ENCODE peak calls at places on chromosomes 13 and 19, in four cellular contexts. V is ascending aorta, C is GM10248, D is OCI-LY7. G is an unnamed sample.

GRCh38 chr19:20503536-20503935 is 62.0 kb downstream of the ZNF737 start:
- DNase-seq in V (no peak), D (no peak), C (no peak), G (peak; percentile 53)

GRCh38 chr19:35268546-35269424 is at the start of gene USF2:
- DNase-seq in V (peak; percentile 76), D (peak; percentile 83), C (peak; percentile 83), G (no peak)

GRCh38 chr19:33492951-33493350 is 28.6 kb downstream of the PEPD start:
- DNase-seq in D (no peak), V (no peak), C (no peak), G (no peak)

GRCh38 chr13:23505007-23505406 is 65.2 kb upstream of the TNFRSF19 start:
- DNase-seq in V (no peak), C (no peak), D (no peak), G (peak; percentile 47)

GRCh38 chr19:9165256-9165655 is 13.5 kb upstream of the OR7D2 start:
- DNase-seq in V (no peak), D (no peak), C (no peak), G (no peak)

GRCh38 chr19:43784251-43784980 is 3.6 kb upstream of the KCNN4 start:
- DNase-seq in C (peak; percentile 44), D (peak; percentile 89), V (peak; percentile 79), G (peak; percentile 79)

GRCh38 chr13:41668130-41668757 is 210.9 kb downstream of the RGCC start:
- DNase-seq in C (peak; percentile 55), D (peak; percentile 89), V (peak; percentile 80), G (peak; percentile 88)

GRCh38 chr13:112720251-112720650 is 30.4 kb downstream of the ATP11A start:
- DNase-seq in V (no peak), D (no peak), C (no peak), G (no peak)

GRCh38 chr13:99419591-99420243 is 81.6 kb upstream of the TM9SF2 start:
- DNase-seq in C (no peak), D (no peak), V (peak; percentile 60), G (no peak)

GRCh38 chr13:46053162-46054012 is 841 bp upstream of the ZC3H13 start:
- DNase-seq in C (no peak), D (no peak), V (no peak), G (no peak)

GRCh38 chr13:111187879-111188643 is 73.0 kb downstream of the ARHGEF7 start:
- DNase-seq in D (no peak), V (no peak), C (no peak), G (peak; percentile 74)

GRCh38 chr13:53781941-53782340 is 753.3 kb downstream of the OLFM4 start:
- DNase-seq in C (no peak), V (no peak), D (no peak), G (no peak)

GRCh38 chr13:94707400-94708021 is 4.8 kb downstream of the SOX21 start:
- DNase-seq in V (no peak), C (no peak), D (no peak), G (no peak)

GRCh38 chr19:29881386-29881785 is 60.7 kb upstream of the URI1 start:
- DNase-seq in D (no peak), V (no peak), C (no peak), G (no peak)

GRCh38 chr19:29880498-29881081 is 61.4 kb upstream of the URI1 start:
- DNase-seq in C (no peak), V (no peak), D (no peak), G (no peak)

GRCh38 chr19:29882719-29883105 is 59.3 kb upstream of the URI1 start:
- DNase-seq in C (no peak), D (no peak), V (peak; percentile 31), G (no peak)

GRCh38 chr19:29878973-29879654 is 62.9 kb upstream of the URI1 start:
- DNase-seq in C (no peak), D (peak; percentile 16), V (peak; percentile 74), G (peak; percentile 28)

GRCh38 chr19:29879655-29879974 is 62.4 kb upstream of the URI1 start:
- DNase-seq in D (no peak), V (no peak), C (no peak), G (no peak)
- TF ChIP-seq CTCF in D (no peak), V (no peak), C (no peak), G (no peak)

GRCh38 chr13:81987159-81987558 is 1646.2 kb upstream of the SPRY2 start:
- DNase-seq in D (no peak), C (no peak), V (no peak), G (peak; percentile 3)
- TF ChIP-seq CTCF in D (no peak), C (no peak), V (no peak), G (no peak)

GRCh38 chr19:4201798-4202197 is 19.3 kb downstream of the ANKRD24 start:
- DNase-seq in D (no peak), V (no peak), C (no peak), G (no peak)

GRCh38 chr19:4210166-4210731 is 19.1 kb upstream of the EBI3 start:
- DNase-seq in C (no peak), D (no peak), V (no peak), G (no peak)

GRCh38 chr19:4208385-4209094 is 20.8 kb upstream of the EBI3 start:
- DNase-seq in D (peak; percentile 53), C (peak; percentile 48), V (no peak), G (peak; percentile 33)

GRCh38 chr19:4200940-4201542 is 18.6 kb downstream of the ANKRD24 start:
- DNase-seq in C (no peak), D (no peak), V (no peak), G (no peak)

DNA sequence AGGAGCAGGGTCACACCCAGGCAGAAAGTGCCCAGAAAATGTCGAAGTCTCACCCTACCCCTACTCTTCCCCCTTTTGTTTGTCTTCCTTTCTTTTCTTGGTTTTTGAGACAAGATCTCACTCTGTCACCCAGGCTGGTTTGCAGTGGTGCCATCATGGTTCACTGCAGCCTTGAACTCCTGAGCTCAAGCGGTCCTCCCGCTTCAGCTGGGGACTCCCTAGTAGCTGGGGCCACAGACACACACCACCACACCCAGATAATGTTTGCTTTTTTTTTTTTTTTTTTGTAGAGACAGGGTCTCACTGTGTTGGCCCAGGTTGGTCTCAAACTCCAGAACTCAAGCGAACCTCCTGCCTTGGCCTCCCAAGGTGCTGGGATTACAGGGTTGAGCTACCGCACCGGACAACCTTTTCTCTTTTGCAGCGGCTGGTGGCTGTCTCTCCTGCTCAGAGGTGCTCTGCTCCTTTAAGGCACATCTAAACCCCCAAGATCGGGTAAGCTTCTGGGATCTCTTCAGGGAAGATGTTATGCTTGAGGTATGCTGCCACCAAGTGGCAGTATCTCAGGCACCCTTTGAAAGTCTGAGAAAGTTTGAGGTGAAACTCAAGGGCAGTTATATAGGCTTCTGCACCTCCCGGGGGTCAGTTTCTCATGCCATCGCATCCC is 22.4 kb upstream of the EBI3 start:
- DNase-seq in V (no peak), D (peak; percentile 65), C (no peak), G (no peak)
- TF ChIP-seq CTCF in V (no peak), D (peak; percentile 79), C (peak; percentile 23), G (no peak)

GRCh38 chr13:36553501-36553900 is 120.3 kb upstream of the SERTM1 start:
- DNase-seq in V (no peak), D (no peak), C (no peak), G (no peak)
- TF ChIP-seq CTCF in V (no peak), D (no peak), C (no peak), G (no peak)

GRCh38 chr19:18157465-18158063 is 4.6 kb downstream of the PIK3R2 start:
- DNase-seq in V (no peak), C (no peak), D (peak; percentile 40), G (peak; percentile 70)
- TF ChIP-seq CTCF in V (no peak), C (no peak), D (peak; percentile 23), G (no peak)

GRCh38 chr19:49019242-49019932 is 2.5 kb upstream of the LHB start:
- DNase-seq in C (peak; percentile 84), D (peak; percentile 56), V (peak; percentile 71), G (no peak)
- TF ChIP-seq CTCF in C (peak; percentile 5), D (peak; percentile 37), V (no peak), G (peak; percentile 26)

GRCh38 chr13:28819046-28819747 is 942 bp upstream of the MTUS2 start:
- DNase-seq in D (no peak), V (no peak), C (peak; percentile 21), G (peak; percentile 4)
- TF ChIP-seq CTCF in D (no peak), V (no peak), C (no peak), G (no peak)

G was measured in bronchial epithelial cell.